ENCODE peak calls at places on chromosomes 16 and 17, in four cellular contexts. One of them, this sample, is unnamed.

GRCh38 chr17:9817086-9817485 is 4.8 kb downstream of the GSG1L2 start:
- DNase-seq in HCT116: peak
- DNase-seq in K562: no peak
- DNase-seq in H1: peak
- DNase-seq in this sample: no peak

GRCh38 chr17:64641499-64641898 is 20.6 kb downstream of the SMURF2 start:
- DNase-seq in HCT116: no peak
- DNase-seq in K562: peak
- DNase-seq in H1: no peak
- DNase-seq in this sample: no peak

GRCh38 chr16:16164244-16164643 is 59.0 kb downstream of the ABCC6 start:
- DNase-seq in HCT116: no peak
- DNase-seq in K562: no peak
- DNase-seq in H1: no peak
- DNase-seq in this sample: no peak

GRCh38 chr17:10088444-10088843 is 110.0 kb downstream of the GAS7 start:
- DNase-seq in HCT116: no peak
- DNase-seq in K562: no peak
- DNase-seq in H1: no peak
- DNase-seq in this sample: no peak

GRCh38 chr17:13197586-13197985 is 179.8 kb upstream of the ELAC2 start:
- DNase-seq in HCT116: no peak
- DNase-seq in K562: no peak
- DNase-seq in H1: no peak
- DNase-seq in this sample: no peak

GRCh38 chr17:80008383-80008840 is 27.3 kb downstream of the TBC1D16 start:
- DNase-seq in HCT116: peak
- DNase-seq in K562: peak
- DNase-seq in H1: peak
- DNase-seq in this sample: peak

GRCh38 chr17:49390548-49391324 is 23.9 kb downstream of the PHB1 start:
- DNase-seq in HCT116: no peak
- DNase-seq in K562: peak
- DNase-seq in H1: no peak
- DNase-seq in this sample: peak

GRCh38 chr17:35566955-35567354 is 6.3 kb upstream of the SLFN14 start:
- DNase-seq in HCT116: no peak
- DNase-seq in K562: no peak
- DNase-seq in H1: no peak
- DNase-seq in this sample: no peak

GRCh38 chr16:66374176-66374575 is 7.7 kb downstream of the CDH5 start:
- DNase-seq in HCT116: no peak
- DNase-seq in K562: no peak
- DNase-seq in H1: no peak
- DNase-seq in this sample: no peak

GRCh38 chr17:48313096-48313495 is 116.9 kb downstream of the SKAP1 start:
- DNase-seq in HCT116: no peak
- DNase-seq in K562: no peak
- DNase-seq in H1: no peak
- DNase-seq in this sample: no peak

GRCh38 chr16:30535106-30535776 is 583 bp upstream of the ZNF747 start:
- DNase-seq in HCT116: no peak
- DNase-seq in K562: no peak
- DNase-seq in H1: no peak
- DNase-seq in this sample: no peak

DNA sequence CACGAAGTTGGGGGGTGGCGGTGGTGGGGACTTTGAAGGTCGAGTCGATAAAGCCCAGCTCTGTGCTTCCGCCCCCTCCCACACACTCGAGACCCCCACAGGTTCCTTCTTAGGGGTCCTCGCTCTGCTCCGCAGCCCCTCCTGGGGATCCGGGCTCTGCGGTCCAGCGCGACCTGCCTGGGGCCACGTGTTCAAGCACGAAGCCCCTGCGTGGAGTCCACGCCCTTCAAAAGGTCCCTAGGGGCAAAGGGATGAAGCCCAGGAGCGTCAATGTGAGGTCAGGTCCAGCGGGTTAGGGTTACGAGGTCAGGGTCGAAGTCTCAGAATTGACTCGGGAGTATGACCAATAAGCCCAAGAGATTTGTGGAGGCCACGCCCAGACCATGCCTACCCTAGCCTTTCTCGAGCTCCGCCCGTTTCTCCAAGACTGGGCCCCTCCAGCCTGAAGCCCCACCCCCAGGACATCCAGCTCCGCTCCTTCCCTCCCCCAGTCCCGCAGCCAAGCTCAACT is 786 bp upstream of the CACNA1G start:
- DNase-seq in HCT116: peak
- DNase-seq in K562: peak
- DNase-seq in H1: peak
- DNase-seq in this sample: no peak
- TF ChIP-seq FOSL1 in HCT116: no peak
- TF ChIP-seq FOSL1 in K562: no peak
- TF ChIP-seq FOSL1 in H1: no peak
- TF ChIP-seq FOSL1 in this sample: no peak

GRCh38 chr17:57255776-57256681 is at the start of gene MSI2:
- DNase-seq in HCT116: peak
- DNase-seq in K562: peak
- DNase-seq in H1: peak
- DNase-seq in this sample: peak

GRCh38 chr17:57256708-57257112 is 387 bp downstream of the MSI2 start:
- DNase-seq in HCT116: no peak
- DNase-seq in K562: peak
- DNase-seq in H1: no peak
- DNase-seq in this sample: no peak

GRCh38 chr17:57259817-57260216 is 3.5 kb downstream of the MSI2 start:
- DNase-seq in HCT116: no peak
- DNase-seq in K562: no peak
- DNase-seq in H1: peak
- DNase-seq in this sample: no peak

GRCh38 chr17:57257213-57257873 is 1.0 kb downstream of the MSI2 start:
- DNase-seq in HCT116: no peak
- DNase-seq in K562: peak
- DNase-seq in H1: peak
- DNase-seq in this sample: no peak

DNA sequence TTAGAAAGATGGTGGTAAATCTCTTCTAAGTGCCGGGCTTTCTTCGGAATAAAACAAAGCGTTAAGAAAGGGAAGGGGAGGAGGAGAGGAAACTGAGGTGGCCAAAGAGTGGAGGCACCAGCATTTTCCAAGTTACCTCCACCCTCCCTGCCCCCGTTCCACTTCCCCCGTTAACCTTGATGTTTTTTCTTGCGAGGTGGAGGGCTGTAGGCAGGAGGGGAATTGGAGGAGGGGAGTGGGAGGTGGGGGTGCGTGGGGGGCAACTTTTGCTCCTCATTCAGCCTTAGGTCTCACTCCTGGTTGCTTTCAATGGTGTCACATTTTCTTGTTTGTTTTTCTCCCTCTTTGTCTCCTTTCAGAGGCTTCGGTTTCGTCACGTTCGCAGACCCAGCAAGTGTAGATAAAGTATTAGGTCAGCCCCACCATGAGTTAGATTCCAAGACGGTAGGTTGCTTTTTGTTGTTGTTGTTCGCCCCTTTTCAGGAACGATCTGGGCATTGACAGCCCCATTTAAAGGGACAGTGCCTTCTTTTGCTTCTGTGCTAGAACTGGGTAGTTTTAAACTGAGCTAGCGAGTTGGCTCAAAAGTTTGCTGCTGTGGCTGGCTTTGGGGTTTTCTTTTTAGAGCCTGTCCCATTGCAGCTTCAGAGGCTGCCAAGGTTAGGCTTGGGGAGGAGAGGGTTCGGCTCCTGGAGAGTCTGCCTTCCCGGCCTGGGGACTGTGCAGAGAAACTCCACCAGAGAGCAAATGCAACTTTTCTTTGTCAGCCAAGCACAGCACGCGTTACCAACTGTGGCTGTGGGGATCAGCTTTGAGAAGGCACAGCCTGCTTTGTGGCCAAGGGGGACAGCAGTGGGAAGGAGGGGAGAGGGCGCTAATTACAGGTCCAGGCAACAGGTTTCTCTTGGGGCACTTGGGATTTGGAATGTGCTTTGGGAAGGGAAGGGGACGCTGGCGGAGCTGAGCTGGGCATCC is 1.9 kb downstream of the MSI2 start:
- DNase-seq in HCT116: no peak
- DNase-seq in K562: no peak
- DNase-seq in H1: peak
- DNase-seq in this sample: peak
- TF ChIP-seq SP1 in HCT116: no peak
- TF ChIP-seq SP1 in K562: peak
- TF ChIP-seq SP1 in H1: no peak
- TF ChIP-seq SP1 in this sample: no peak

DNA sequence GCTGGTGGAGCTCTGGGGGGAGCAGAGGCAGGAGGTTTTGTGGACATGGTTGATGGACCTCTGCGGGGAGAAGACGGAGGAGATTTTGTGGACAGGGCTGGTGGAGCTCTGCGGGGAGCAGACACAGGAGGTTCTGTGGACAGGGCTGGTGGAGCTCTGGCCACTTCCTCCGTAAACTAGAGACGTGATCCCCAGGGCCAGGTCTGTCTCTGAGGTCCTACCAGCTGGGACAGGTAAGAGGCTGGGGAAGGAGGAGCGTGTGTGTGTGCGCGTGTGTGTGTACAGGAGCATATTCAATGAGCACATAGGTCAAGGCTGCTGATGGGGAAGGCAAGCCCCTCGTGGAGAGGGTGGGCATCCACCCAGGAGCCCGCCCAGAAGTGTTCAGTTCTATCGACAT is 20.6 kb downstream of the RPH3AL start:
- DNase-seq in HCT116: no peak
- DNase-seq in K562: no peak
- DNase-seq in H1: no peak
- DNase-seq in this sample: no peak
- H3K27ac ChIP-seq in HCT116: no peak
- H3K27ac ChIP-seq in K562: no peak
- H3K27ac ChIP-seq in H1: no peak
- H3K27ac ChIP-seq in this sample: no peak

DNA sequence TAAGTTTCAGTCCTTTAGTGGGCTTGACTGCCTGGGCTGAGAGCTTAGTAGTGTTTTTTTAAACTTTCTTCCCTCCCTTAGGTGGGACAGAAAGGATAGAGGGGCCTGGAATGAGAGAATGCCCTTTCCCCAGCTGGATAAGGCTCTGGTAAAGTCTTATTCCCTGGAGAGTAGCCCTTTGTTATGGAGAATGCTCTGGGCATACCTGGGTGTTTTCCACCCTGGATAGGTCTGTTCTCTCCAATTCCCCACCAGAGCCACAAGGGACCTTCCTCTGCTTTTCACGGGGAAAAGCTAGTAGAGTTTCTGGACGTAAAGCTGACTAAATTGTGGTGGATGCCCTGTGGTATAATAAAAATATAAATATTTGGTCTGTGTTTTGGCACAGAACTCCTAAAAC is 164.1 kb downstream of the HS3ST4 start:
- DNase-seq in HCT116: no peak
- DNase-seq in K562: no peak
- DNase-seq in H1: peak
- DNase-seq in this sample: no peak
- TF ChIP-seq FOSL1 in HCT116: no peak
- TF ChIP-seq FOSL1 in K562: no peak
- TF ChIP-seq FOSL1 in H1: no peak
- TF ChIP-seq FOSL1 in this sample: no peak

This sample was measured in HepG2.